ENCODE peak calls at places on chromosomes 2 and 18, in four cellular contexts. D is GM23248, S is astrocyte, R is hepatocyte. B is an unnamed sample.

GRCh38 chr2:107091163-107091864 is 205.3 kb upstream of the ST6GAL2 start:
- DNase-seq in D (no peak), S (peak; percentile 24), R (no peak), B (no peak)

GRCh38 chr2:53130441-53130943 is 637.1 kb upstream of the CHAC2 start:
- DNase-seq in D (peak; percentile 82), S (peak; percentile 76), R (no peak), B (no peak)

GRCh38 chr18:22604390-22604985 is 186.8 kb upstream of the CTAGE1 start:
- DNase-seq in D (no peak), S (peak; percentile 83), R (no peak), B (no peak)

GRCh38 chr2:76921006-76921405 is 601.2 kb downstream of the LRRTM4 start:
- DNase-seq in D (no peak), S (no peak), R (no peak), B (no peak)

GRCh38 chr2:241300000-241300399 is 15.5 kb downstream of the HDLBP start:
- DNase-seq in D (no peak), S (no peak), R (no peak), B (no peak)

GRCh38 chr18:56460590-56460989 is 177.8 kb downstream of the TXNL1 start:
- DNase-seq in D (no peak), S (no peak), R (no peak), B (no peak)

GRCh38 chr2:158507141-158507540 is 50.4 kb downstream of the PKP4 start:
- DNase-seq in D (no peak), S (peak; percentile 25), R (no peak), B (no peak)

GRCh38 chr2:173355866-173356508 is 1.3 kb downstream of the CDCA7 start:
- DNase-seq in D (peak; percentile 4), S (no peak), R (peak; percentile 16), B (no peak)

GRCh38 chr2:105790467-105791118 is 45.9 kb downstream of the NCK2 start:
- DNase-seq in D (no peak), S (no peak), R (peak; percentile 45), B (no peak)

GRCh38 chr2:174874081-174874480 is 109.8 kb upstream of the CHRNA1 start:
- DNase-seq in D (peak; percentile 18), S (peak; percentile 16), R (no peak), B (no peak)

GRCh38 chr2:98935111-98935770 is 784 bp downstream of the CRACDL start:
- DNase-seq in D (no peak), S (no peak), R (no peak), B (no peak)

GRCh38 chr2:98935777-98936132 is 270 bp downstream of the CRACDL start:
- DNase-seq in D (no peak), S (no peak), R (no peak), B (no peak)

GRCh38 chr2:98937906-98938305 is 1.9 kb upstream of the CRACDL start:
- DNase-seq in D (no peak), S (no peak), R (no peak), B (no peak)

GRCh38 chr2:98936133-98936916 is at the start of gene CRACDL:
- DNase-seq in D (peak; percentile 69), S (no peak), R (peak; percentile 59), B (no peak)

GRCh38 chr2:98936917-98937351 is 909 bp upstream of the CRACDL start:
- DNase-seq in D (no peak), S (no peak), R (no peak), B (no peak)
- TF ChIP-seq EZH2 in D (peak; percentile 51), S (peak; percentile 88), R (peak; percentile 92), B (peak; percentile 59)

DNA sequence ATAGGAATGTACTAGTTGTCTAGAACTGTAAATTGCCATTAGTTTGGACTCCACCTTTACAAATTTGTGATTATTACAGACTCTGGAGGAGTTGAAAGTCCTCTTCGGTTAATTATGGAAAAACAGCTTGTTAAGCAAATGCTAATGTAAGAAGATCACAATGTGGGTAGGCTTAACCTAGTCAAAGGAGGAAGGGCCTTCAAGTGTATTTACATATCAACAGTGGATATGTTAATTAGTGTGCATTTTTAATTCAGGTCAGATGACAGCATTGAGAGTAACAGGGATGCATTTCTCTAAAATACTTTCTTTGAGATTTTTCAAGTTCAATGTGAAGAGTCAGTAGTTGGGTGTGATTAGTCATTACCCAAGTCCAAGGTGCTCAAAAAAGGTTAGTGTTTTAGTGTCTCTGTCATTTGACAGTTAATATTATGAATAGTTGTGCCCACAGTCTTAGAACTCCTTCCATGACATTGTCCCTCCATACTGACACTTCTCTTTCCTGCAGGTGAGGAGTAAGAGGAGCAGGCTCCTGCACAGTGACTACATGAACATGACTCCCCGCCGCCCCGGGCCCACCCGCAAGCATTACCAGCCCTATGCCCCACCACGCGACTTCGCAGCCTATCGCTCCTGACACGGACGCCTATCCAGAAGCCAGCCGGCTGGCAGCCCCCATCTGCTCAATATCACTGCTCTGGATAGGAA is 28.0 kb downstream of the CD28 start:
- DNase-seq in D (no peak), S (no peak), R (no peak), B (no peak)
- TF ChIP-seq EZH2 in D (no peak), S (no peak), R (no peak), B (no peak)

GRCh38 chr2:20011276-20012031 is 1.0 kb downstream of the MATN3 start:
- DNase-seq in D (no peak), S (no peak), R (no peak), B (no peak)
- TF ChIP-seq EZH2 in D (no peak), S (no peak), R (no peak), B (no peak)

DNA sequence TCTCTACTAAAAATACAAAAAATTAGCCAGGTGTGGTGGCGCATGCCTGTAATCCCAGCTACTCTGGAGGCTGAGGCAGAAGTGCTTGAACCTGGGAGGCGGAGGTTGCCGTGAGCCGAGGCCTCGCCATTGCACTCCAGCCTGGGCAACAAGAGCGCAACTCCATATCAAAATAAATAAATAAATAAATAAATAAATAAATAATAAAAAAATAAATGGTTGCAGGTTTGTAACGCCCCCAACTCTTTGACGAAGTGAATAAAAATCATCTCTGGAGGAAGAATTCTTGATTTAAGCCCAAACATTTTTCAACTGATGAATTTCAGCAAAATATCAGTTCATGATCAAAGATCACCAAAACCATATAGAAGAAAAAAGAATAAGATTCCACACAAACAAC is 13.3 kb upstream of the CNRIP1 start:
- DNase-seq in D (no peak), S (no peak), R (no peak), B (no peak)
- TF ChIP-seq EZH2 in D (no peak), S (no peak), R (no peak), B (no peak)

GRCh38 chr2:219058541-219059374 is 2.0 kb downstream of the IHH start:
- DNase-seq in D (peak; percentile 44), S (no peak), R (peak; percentile 88), B (no peak)
- TF ChIP-seq EZH2 in D (peak; percentile 21), S (no peak), R (peak; percentile 16), B (no peak)